ENCODE peak calls at places on chromosomes 5 and 9, in eight cellular contexts. One of them, this sample, is unnamed.

GRCh38 chr9:136564379-136564988 is 18.6 kb upstream of the NOTCH1 start:
- DNase-seq in HCT116: no peak
- DNase-seq in CD8-positive, alpha-beta memory T cell: no peak
- DNase-seq in stimulated activated CD4-positive, alpha-beta T cell treated with anti-CD3 and anti-CD28 coated beads, Interleukin-4, amount 100 ng/mL, for 4 hours: no peak
- DNase-seq in HTR-8/SVneo: no peak
- DNase-seq in EL: peak; percentile 64
- DNase-seq in activated CD4-positive, alpha-beta memory T cell treated with anti-CD3 and anti-CD28 coated beads for 36 hours: no peak
- DNase-seq in substantia nigra: no peak
- DNase-seq in this sample: no peak

GRCh38 chr5:172078726-172079345 is 72.4 kb upstream of the FBXW11 start:
- DNase-seq in HCT116: no peak
- DNase-seq in CD8-positive, alpha-beta memory T cell: no peak
- DNase-seq in stimulated activated CD4-positive, alpha-beta T cell treated with anti-CD3 and anti-CD28 coated beads, Interleukin-4, amount 100 ng/mL, for 4 hours: no peak
- DNase-seq in HTR-8/SVneo: no peak
- DNase-seq in EL: no peak
- DNase-seq in activated CD4-positive, alpha-beta memory T cell treated with anti-CD3 and anti-CD28 coated beads for 36 hours: no peak
- DNase-seq in substantia nigra: no peak
- DNase-seq in this sample: peak; percentile 22

GRCh38 chr9:81687521-81688261 is 1.7 kb downstream of the TLE1 start:
- DNase-seq in HCT116: no peak
- DNase-seq in CD8-positive, alpha-beta memory T cell: no peak
- DNase-seq in stimulated activated CD4-positive, alpha-beta T cell treated with anti-CD3 and anti-CD28 coated beads, Interleukin-4, amount 100 ng/mL, for 4 hours: no peak
- DNase-seq in HTR-8/SVneo: peak; percentile 10
- DNase-seq in EL: peak; percentile 37
- DNase-seq in activated CD4-positive, alpha-beta memory T cell treated with anti-CD3 and anti-CD28 coated beads for 36 hours: no peak
- DNase-seq in substantia nigra: no peak
- DNase-seq in this sample: peak; percentile 83

GRCh38 chr5:66989286-66989685 is 207.3 kb downstream of the CD180 start:
- DNase-seq in HCT116: no peak
- DNase-seq in CD8-positive, alpha-beta memory T cell: no peak
- DNase-seq in stimulated activated CD4-positive, alpha-beta T cell treated with anti-CD3 and anti-CD28 coated beads, Interleukin-4, amount 100 ng/mL, for 4 hours: no peak
- DNase-seq in HTR-8/SVneo: no peak
- DNase-seq in EL: peak; percentile 44
- DNase-seq in activated CD4-positive, alpha-beta memory T cell treated with anti-CD3 and anti-CD28 coated beads for 36 hours: no peak
- DNase-seq in substantia nigra: no peak
- DNase-seq in this sample: no peak

GRCh38 chr9:121478816-121479676 is 20.6 kb downstream of the GGTA1 start:
- DNase-seq in HCT116: no peak
- DNase-seq in CD8-positive, alpha-beta memory T cell: no peak
- DNase-seq in stimulated activated CD4-positive, alpha-beta T cell treated with anti-CD3 and anti-CD28 coated beads, Interleukin-4, amount 100 ng/mL, for 4 hours: no peak
- DNase-seq in HTR-8/SVneo: no peak
- DNase-seq in EL: no peak
- DNase-seq in activated CD4-positive, alpha-beta memory T cell treated with anti-CD3 and anti-CD28 coated beads for 36 hours: no peak
- DNase-seq in substantia nigra: no peak
- DNase-seq in this sample: no peak

GRCh38 chr9:79224672-79225433 is 346.9 kb upstream of the TLE4 start:
- DNase-seq in HCT116: no peak
- DNase-seq in CD8-positive, alpha-beta memory T cell: no peak
- DNase-seq in stimulated activated CD4-positive, alpha-beta T cell treated with anti-CD3 and anti-CD28 coated beads, Interleukin-4, amount 100 ng/mL, for 4 hours: no peak
- DNase-seq in HTR-8/SVneo: peak; percentile 22
- DNase-seq in EL: peak; percentile 93
- DNase-seq in activated CD4-positive, alpha-beta memory T cell treated with anti-CD3 and anti-CD28 coated beads for 36 hours: no peak
- DNase-seq in substantia nigra: no peak
- DNase-seq in this sample: no peak

GRCh38 chr5:150461231-150461630 is 11.7 kb upstream of the RPS14 start:
- DNase-seq in HCT116: no peak
- DNase-seq in CD8-positive, alpha-beta memory T cell: no peak
- DNase-seq in stimulated activated CD4-positive, alpha-beta T cell treated with anti-CD3 and anti-CD28 coated beads, Interleukin-4, amount 100 ng/mL, for 4 hours: no peak
- DNase-seq in HTR-8/SVneo: no peak
- DNase-seq in EL: no peak
- DNase-seq in activated CD4-positive, alpha-beta memory T cell treated with anti-CD3 and anti-CD28 coated beads for 36 hours: no peak
- DNase-seq in substantia nigra: no peak
- DNase-seq in this sample: no peak

GRCh38 chr9:73114958-73115357 is 36.7 kb upstream of the ANXA1 start:
- DNase-seq in HCT116: no peak
- DNase-seq in CD8-positive, alpha-beta memory T cell: no peak
- DNase-seq in stimulated activated CD4-positive, alpha-beta T cell treated with anti-CD3 and anti-CD28 coated beads, Interleukin-4, amount 100 ng/mL, for 4 hours: no peak
- DNase-seq in HTR-8/SVneo: no peak
- DNase-seq in EL: no peak
- DNase-seq in activated CD4-positive, alpha-beta memory T cell treated with anti-CD3 and anti-CD28 coated beads for 36 hours: no peak
- DNase-seq in substantia nigra: no peak
- DNase-seq in this sample: no peak

GRCh38 chr5:75234251-75234650 is 2.4 kb downstream of the ANKRD31 start:
- DNase-seq in HCT116: no peak
- DNase-seq in CD8-positive, alpha-beta memory T cell: no peak
- DNase-seq in stimulated activated CD4-positive, alpha-beta T cell treated with anti-CD3 and anti-CD28 coated beads, Interleukin-4, amount 100 ng/mL, for 4 hours: no peak
- DNase-seq in HTR-8/SVneo: no peak
- DNase-seq in EL: peak; percentile 8
- DNase-seq in activated CD4-positive, alpha-beta memory T cell treated with anti-CD3 and anti-CD28 coated beads for 36 hours: no peak
- DNase-seq in substantia nigra: no peak
- DNase-seq in this sample: no peak

GRCh38 chr5:111603446-111603827 is 91.1 kb upstream of the STARD4 start:
- DNase-seq in HCT116: no peak
- DNase-seq in CD8-positive, alpha-beta memory T cell: no peak
- DNase-seq in stimulated activated CD4-positive, alpha-beta T cell treated with anti-CD3 and anti-CD28 coated beads, Interleukin-4, amount 100 ng/mL, for 4 hours: no peak
- DNase-seq in HTR-8/SVneo: peak; percentile 58
- DNase-seq in EL: peak; percentile 66
- DNase-seq in activated CD4-positive, alpha-beta memory T cell treated with anti-CD3 and anti-CD28 coated beads for 36 hours: no peak
- DNase-seq in substantia nigra: no peak
- DNase-seq in this sample: no peak

GRCh38 chr9:79008916-79009315 is 562.8 kb upstream of the TLE4 start:
- DNase-seq in HCT116: no peak
- DNase-seq in CD8-positive, alpha-beta memory T cell: no peak
- DNase-seq in stimulated activated CD4-positive, alpha-beta T cell treated with anti-CD3 and anti-CD28 coated beads, Interleukin-4, amount 100 ng/mL, for 4 hours: no peak
- DNase-seq in HTR-8/SVneo: no peak
- DNase-seq in EL: no peak
- DNase-seq in activated CD4-positive, alpha-beta memory T cell treated with anti-CD3 and anti-CD28 coated beads for 36 hours: no peak
- DNase-seq in substantia nigra: no peak
- DNase-seq in this sample: no peak

GRCh38 chr5:140084466-140084865 is 29.4 kb upstream of the PURA start:
- DNase-seq in HCT116: no peak
- DNase-seq in CD8-positive, alpha-beta memory T cell: no peak
- DNase-seq in stimulated activated CD4-positive, alpha-beta T cell treated with anti-CD3 and anti-CD28 coated beads, Interleukin-4, amount 100 ng/mL, for 4 hours: no peak
- DNase-seq in HTR-8/SVneo: no peak
- DNase-seq in EL: no peak
- DNase-seq in activated CD4-positive, alpha-beta memory T cell treated with anti-CD3 and anti-CD28 coated beads for 36 hours: no peak
- DNase-seq in substantia nigra: no peak
- DNase-seq in this sample: peak; percentile 8

GRCh38 chr5:776862-777711 is 7.4 kb downstream of the ZDHHC11B start:
- DNase-seq in HCT116: no peak
- DNase-seq in CD8-positive, alpha-beta memory T cell: no peak
- DNase-seq in stimulated activated CD4-positive, alpha-beta T cell treated with anti-CD3 and anti-CD28 coated beads, Interleukin-4, amount 100 ng/mL, for 4 hours: peak; percentile 4
- DNase-seq in HTR-8/SVneo: no peak
- DNase-seq in EL: no peak
- DNase-seq in activated CD4-positive, alpha-beta memory T cell treated with anti-CD3 and anti-CD28 coated beads for 36 hours: no peak
- DNase-seq in substantia nigra: no peak
- DNase-seq in this sample: peak; percentile 12

This sample was measured in posterior cingulate gyrus.